ENCODE peak calls at places on chromosomes 4 and X, in four cellular contexts. M is HCT116, U is stomach, X is sigmoid colon. A is an unnamed sample.

GRCh38 chr4:8582436-8582835 is 2.2 kb downstream of the GPR78 start:
- DNase-seq in M (no peak), U (no peak), X (peak; percentile 40), A (no peak)

GRCh38 chr4:184329235-184330007 is 111.7 kb upstream of the ENPP6 start:
- DNase-seq in M (no peak), U (peak; percentile 81), X (no peak), A (no peak)

GRCh38 chr4:150990993-150991392 is 24.1 kb downstream of the LRBA start:
- DNase-seq in M (no peak), U (no peak), X (no peak), A (no peak)

GRCh38 chr4:104494822-104495559 is at the start of gene CXXC4:
- DNase-seq in M (peak; percentile 23), U (peak; percentile 45), X (peak; percentile 90), A (peak; percentile 70)

GRCh38 chr4:6777636-6778281 is 4.8 kb upstream of the KIAA0232 start:
- DNase-seq in M (no peak), U (no peak), X (no peak), A (no peak)

GRCh38 chr4:100694467-100694866 is 176.6 kb upstream of the EMCN start:
- DNase-seq in M (no peak), U (no peak), X (no peak), A (no peak)

GRCh38 chr4:93317046-93317445 is 511.5 kb upstream of the ATOH1 start:
- DNase-seq in M (no peak), U (no peak), X (no peak), A (no peak)

GRCh38 chr4:18314731-18315130 is 293.2 kb upstream of the LCORL start:
- DNase-seq in M (no peak), U (no peak), X (no peak), A (no peak)

GRCh38 chr4:145939856-145940255 is 1.2 kb upstream of the ZNF827 start:
- DNase-seq in M (no peak), U (no peak), X (no peak), A (no peak)

GRCh38 chr4:139767168-139767567 is 101.5 kb downstream of the MGST2 start:
- DNase-seq in M (no peak), U (no peak), X (no peak), A (no peak)

GRCh38 chrX:17737707-17738001 is 361 bp downstream of the SCML1 start:
- DNase-seq in M (no peak), U (no peak), X (no peak), A (no peak)

GRCh38 chr4:57020467-57021101 is 41.9 kb downstream of the POLR2B start:
- DNase-seq in M (no peak), U (no peak), X (no peak), A (no peak)

GRCh38 chrX:111854778-111855490 is 21.0 kb upstream of the TRPC5OS start:
- DNase-seq in M (peak; percentile 23), U (no peak), X (no peak), A (no peak)

GRCh38 chrX:30892591-30892990 is 3.5 kb upstream of the TAB3 start:
- DNase-seq in M (peak; percentile 34), U (no peak), X (no peak), A (no peak)

GRCh38 chr4:156252300-156253016 is 298.8 kb upstream of the CTSO start:
- DNase-seq in M (no peak), U (no peak), X (no peak), A (no peak)

GRCh38 chr4:94595880-94596483 is 144.2 kb downstream of the PDLIM5 start:
- DNase-seq in M (peak; percentile 32), U (no peak), X (no peak), A (no peak)
- TF ChIP-seq POLR2AphosphoS5 in M (no peak), U (no peak), X (no peak), A (no peak)

DNA sequence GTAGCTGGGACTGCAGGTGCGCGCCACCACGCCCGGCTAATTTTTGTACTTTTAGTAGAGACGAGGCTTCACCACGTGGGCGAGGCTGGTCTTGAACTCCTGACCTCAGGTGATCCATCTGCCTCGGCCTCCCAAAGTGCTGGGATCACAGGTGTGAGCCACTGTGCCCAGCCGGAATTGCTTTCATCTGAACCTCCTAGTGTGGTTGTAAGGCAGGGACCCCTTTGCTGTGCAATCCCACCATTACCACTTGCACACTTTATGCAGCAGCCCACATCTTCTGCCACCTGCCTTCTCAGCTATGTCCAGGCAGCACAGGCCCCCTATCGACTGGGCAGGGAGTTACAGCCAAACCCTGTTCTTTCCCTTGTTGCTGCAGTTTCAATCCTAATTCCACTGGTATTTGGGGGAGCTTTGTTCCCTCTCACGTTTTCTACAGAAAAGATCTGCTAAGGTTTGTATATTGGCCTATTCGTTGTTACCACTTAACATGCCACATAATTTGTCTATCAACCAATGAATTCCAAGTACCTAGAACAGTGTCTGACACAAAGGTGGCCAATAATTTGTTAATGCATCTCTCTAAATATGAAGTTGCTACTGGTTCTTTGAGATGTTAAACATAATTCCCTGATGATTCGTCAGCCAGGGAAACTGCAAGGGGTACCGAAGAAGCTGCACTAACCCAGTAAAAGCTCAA is 6.5 kb downstream of the RPL39 start:
- DNase-seq in M (no peak), U (peak; percentile 44), X (no peak), A (peak; percentile 9)
- TF ChIP-seq POLR2AphosphoS5 in M (no peak), U (no peak), X (no peak), A (peak; percentile 87)

GRCh38 chr4:42331914-42332368 is 65.3 kb upstream of the SHISA3 start:
- DNase-seq in M (peak; percentile 24), U (no peak), X (peak; percentile 65), A (no peak)
- TF ChIP-seq POLR2AphosphoS5 in M (no peak), U (no peak), X (no peak), A (no peak)

DNA sequence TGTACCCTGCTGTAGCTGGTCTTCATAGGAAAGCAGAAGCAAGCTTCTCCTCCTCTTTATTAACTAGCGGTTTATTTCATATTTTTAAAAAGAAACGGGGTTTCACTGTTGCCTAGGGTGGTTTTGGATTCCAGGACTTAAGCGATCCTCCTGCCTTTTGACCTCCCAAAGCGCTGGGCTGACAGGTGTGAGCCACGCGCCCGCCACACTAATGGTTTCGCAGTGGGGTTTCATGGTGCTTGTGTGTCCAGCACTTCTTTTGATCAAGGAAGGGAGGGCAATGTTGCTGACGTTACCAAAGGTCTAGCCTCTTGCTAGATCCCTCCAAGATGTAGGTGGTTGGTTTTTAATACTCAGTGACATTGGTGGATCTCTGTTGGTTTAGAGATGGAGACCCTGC is 1.4 kb downstream of the MAEA start:
- DNase-seq in M (no peak), U (peak; percentile 23), X (no peak), A (no peak)
- TF ChIP-seq POLR2AphosphoS5 in M (no peak), U (no peak), X (no peak), A (no peak)